ENCODE peak calls at places on chromosomes 16 and 17, in four cellular contexts. N is K562, Y is GM12878, C is HepG2. L is an unnamed sample.

GRCh38 chr16:66519974-66520373 is 29.9 kb downstream of the TK2 start:
- DNase-seq in N (no peak), Y (no peak), C (no peak), L (no peak)

GRCh38 chr17:21502301-21502700 is 126.1 kb downstream of the KCNJ12 start:
- DNase-seq in Y (no peak), N (no peak), C (no peak), L (no peak)

GRCh38 chr17:21201302-21201602 is 12.7 kb downstream of the TMEM11 start:
- DNase-seq in Y (no peak), N (no peak), C (no peak), L (no peak)

GRCh38 chr16:83458612-83459011 is 349.2 kb upstream of the HSBP1 start:
- DNase-seq in C (no peak), Y (peak; percentile 16), N (no peak), L (no peak)

GRCh38 chr17:2547176-2547575 is 35.5 kb upstream of the METTL16 start:
- DNase-seq in Y (no peak), C (peak; percentile 38), N (no peak), L (no peak)

GRCh38 chr17:37490638-37491614 is 1.2 kb downstream of the DUSP14 start:
- DNase-seq in C (peak; percentile 64), Y (no peak), N (peak; percentile 55), L (peak; percentile 41)

GRCh38 chr16:2196162-2196980 is at the start of gene CASKIN1:
- DNase-seq in N (peak; percentile 88), C (no peak), Y (no peak), L (no peak)

GRCh38 chr16:55478827-55479559 is at the start of gene MMP2:
- DNase-seq in C (no peak), N (no peak), Y (no peak), L (peak; percentile 80)

GRCh38 chr16:56364865-56365264 is 60.5 kb downstream of the AMFR start:
- DNase-seq in C (no peak), Y (no peak), N (no peak), L (no peak)

GRCh38 chr16:4032768-4033167 is 83.5 kb downstream of the ADCY9 start:
- DNase-seq in Y (no peak), N (no peak), C (no peak), L (no peak)

GRCh38 chr17:35879748-35880654 is at the start of gene CCL5:
- DNase-seq in C (no peak), Y (peak; percentile 84), N (no peak), L (no peak)

GRCh38 chr16:14097182-14097951 is 26.2 kb downstream of the MRTFB start:
- DNase-seq in N (no peak), Y (no peak), C (peak; percentile 39), L (no peak)

GRCh38 chr16:27154573-27155521 is 48.5 kb upstream of the KDM8 start:
- DNase-seq in Y (no peak), N (peak; percentile 85), C (peak; percentile 52), L (peak; percentile 86)

GRCh38 chr16:86022381-86022960 is 123.5 kb downstream of the IRF8 start:
- DNase-seq in Y (no peak), N (no peak), C (no peak), L (no peak)

GRCh38 chr17:9009737-9010136 is 11.6 kb upstream of the NTN1 start:
- DNase-seq in C (no peak), Y (no peak), N (no peak), L (no peak)

GRCh38 chr17:80430446-80431245 is 15.7 kb downstream of the ENDOV start:
- DNase-seq in Y (no peak), N (no peak), C (no peak), L (no peak)

GRCh38 chr16:87686697-87687570 is 78.9 kb downstream of the KLHDC4 start:
- DNase-seq in C (no peak), Y (no peak), N (no peak), L (no peak)

GRCh38 chr17:63545302-63545928 is 4.9 kb upstream of the DCAF7 start:
- DNase-seq in C (no peak), Y (no peak), N (no peak), L (no peak)

GRCh38 chr16:2835638-2836493 is 5.8 kb downstream of the ZG16B start:
- DNase-seq in C (peak; percentile 72), N (no peak), Y (no peak), L (no peak)

GRCh38 chr17:48961516-48962233 is 6.7 kb downstream of the GIP start:
- DNase-seq in C (peak; percentile 78), Y (no peak), N (peak; percentile 83), L (peak; percentile 45)

GRCh38 chr16:77457046-77457445 is 22.2 kb upstream of the ADAMTS18 start:
- DNase-seq in N (no peak), Y (no peak), C (no peak), L (no peak)

GRCh38 chr17:44102845-44103622 is 20.4 kb downstream of the HDAC5 start:
- DNase-seq in Y (no peak), C (no peak), N (no peak), L (no peak)

GRCh38 chr17:76262732-76263344 is 2.3 kb upstream of the UBALD2 start:
- DNase-seq in N (no peak), Y (no peak), C (no peak), L (no peak)

GRCh38 chr17:27296427-27296979 is 2.6 kb downstream of the WSB1 start:
- DNase-seq in N (no peak), C (no peak), Y (no peak), L (no peak)

GRCh38 chr17:66711936-66712335 is 123.0 kb upstream of the CACNG5 start:
- DNase-seq in Y (no peak), N (peak; percentile 32), C (peak; percentile 71), L (no peak)

GRCh38 chr17:61489719-61490490 is 37.7 kb downstream of the TBX4 start:
- DNase-seq in C (no peak), N (no peak), Y (no peak), L (no peak)

GRCh38 chr17:63102034-63102433 is 136.0 kb downstream of the TANC2 start:
- DNase-seq in Y (no peak), C (no peak), N (no peak), L (no peak)

GRCh38 chr16:4053663-4054479 is 62.4 kb downstream of the ADCY9 start:
- DNase-seq in C (no peak), N (no peak), Y (no peak), L (no peak)

GRCh38 chr17:68378202-68379149 is 78.8 kb downstream of the WIPI1 start:
- DNase-seq in Y (no peak), N (no peak), C (peak; percentile 100), L (peak; percentile 40)

GRCh38 chr16:1861730-1862129 is 10.2 kb downstream of the MEIOB start:
- DNase-seq in Y (no peak), C (no peak), N (no peak), L (no peak)

GRCh38 chr17:48791128-48792032 is 25.6 kb downstream of the TTLL6 start:
- DNase-seq in N (peak; percentile 75), C (peak; percentile 80), Y (peak; percentile 57), L (peak; percentile 85)

GRCh38 chr17:50872710-50873424 is 6.7 kb upstream of the TOB1 start:
- DNase-seq in N (no peak), Y (no peak), C (no peak), L (no peak)

DNA sequence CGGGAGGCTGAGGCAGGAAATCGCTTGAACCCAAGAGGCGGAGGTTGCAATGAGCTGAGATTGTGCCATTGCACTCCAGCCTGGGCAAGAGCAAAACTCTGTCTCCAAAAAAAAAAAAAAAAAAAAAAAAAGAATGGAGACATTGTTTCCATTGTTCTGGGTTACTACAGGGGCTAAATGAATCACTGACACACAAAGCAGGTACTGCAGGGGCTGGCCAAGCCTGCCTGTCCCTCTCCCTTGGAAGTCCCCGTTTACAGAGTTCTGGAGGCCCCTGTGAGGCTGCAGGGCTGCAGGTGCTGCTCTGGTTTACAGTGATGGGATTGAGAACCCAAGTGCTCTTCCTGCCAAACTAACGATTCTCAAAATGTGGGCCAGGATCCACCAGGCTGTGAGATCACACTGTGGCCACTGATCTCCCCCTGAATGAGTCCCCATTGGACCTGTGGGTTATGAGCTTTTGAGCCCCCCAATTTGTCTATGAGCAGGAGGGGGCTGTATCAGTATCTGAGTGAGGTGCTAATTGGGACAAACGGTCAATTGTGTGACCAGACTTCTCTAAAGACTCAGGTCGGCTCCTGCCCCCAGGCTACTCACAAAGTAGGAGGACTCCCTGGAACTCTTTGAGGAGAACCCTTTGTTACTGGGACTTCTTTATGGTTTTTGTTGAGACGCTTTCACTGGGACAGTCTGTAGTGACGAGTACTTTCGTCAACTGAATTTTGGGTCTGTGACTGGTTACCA is 39.0 kb downstream of the DNAH17 start:
- DNase-seq in Y (no peak), N (no peak), C (peak; percentile 82), L (no peak)
- TF ChIP-seq TCF7 in Y (no peak), N (no peak), C (no peak), L (no peak)

GRCh38 chr16:12184419-12184831 is 207.9 kb downstream of the SNX29 start:
- DNase-seq in C (no peak), Y (no peak), N (no peak), L (no peak)
- TF ChIP-seq TCF7 in C (no peak), Y (no peak), N (no peak), L (no peak)

DNA sequence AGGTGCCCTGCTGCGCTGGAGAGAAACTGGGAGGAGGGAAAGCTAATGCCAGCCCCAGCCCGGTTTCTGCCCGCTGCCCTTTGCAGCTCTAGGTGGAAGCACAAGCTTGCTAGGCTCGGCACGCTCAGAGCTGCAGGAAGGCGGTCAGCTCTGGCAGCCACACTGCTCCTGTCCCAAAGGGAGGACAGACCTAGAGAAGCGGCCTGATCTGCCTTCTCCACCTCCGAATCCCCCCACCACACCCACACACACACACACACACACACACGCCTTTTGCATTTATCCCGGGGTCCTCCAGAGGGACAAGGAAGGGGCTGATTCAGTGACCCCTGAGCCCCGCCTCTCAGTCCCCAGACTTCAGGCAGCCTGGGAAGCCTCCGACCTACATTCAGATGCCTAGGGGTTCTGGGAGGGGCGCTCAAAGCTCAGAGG is 418.1 kb downstream of the SOX9 start:
- DNase-seq in C (no peak), Y (no peak), N (no peak), L (peak; percentile 52)
- TF ChIP-seq TCF7 in C (no peak), Y (no peak), N (no peak), L (no peak)

GRCh38 chr16:71899171-71899570 is 3.8 kb downstream of the IST1 start:
- DNase-seq in N (no peak), Y (no peak), C (no peak), L (no peak)

GRCh38 chr16:71902656-71903365 is 7.5 kb downstream of the IST1 start:
- DNase-seq in N (no peak), C (no peak), Y (no peak), L (no peak)

GRCh38 chr16:71900336-71900735 is 5.0 kb downstream of the IST1 start:
- DNase-seq in C (no peak), N (no peak), Y (no peak), L (no peak)

GRCh38 chr16:71904239-71904638 is 8.9 kb downstream of the IST1 start:
- DNase-seq in N (no peak), C (no peak), Y (no peak), L (no peak)

DNA sequence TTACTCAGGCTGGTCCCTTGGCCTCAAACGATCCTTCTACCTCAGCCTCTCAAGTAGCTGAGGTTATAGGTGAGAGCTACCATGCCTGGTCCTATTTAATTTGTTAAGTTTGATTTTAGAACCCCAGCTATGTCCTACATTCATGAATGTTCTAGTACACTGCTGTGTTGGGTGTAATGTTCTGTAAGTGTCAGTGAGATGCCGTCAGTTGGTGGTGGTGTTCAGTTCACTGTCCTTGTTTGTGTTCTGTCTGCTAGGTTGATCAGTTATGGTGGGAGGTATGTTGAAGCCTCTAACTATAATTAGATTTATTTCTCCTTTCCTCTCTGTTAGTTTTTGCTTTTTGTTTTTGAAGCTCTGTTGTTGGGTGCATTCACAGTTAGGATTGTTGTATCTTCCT is 8.3 kb downstream of the IST1 start:
- DNase-seq in Y (no peak), N (no peak), C (no peak), L (no peak)
- TF ChIP-seq TCF7 in Y (no peak), N (no peak), C (no peak), L (no peak)

GRCh38 chr17:15380447-15380846 is 39.0 kb upstream of the TEKT3 start:
- DNase-seq in Y (no peak), C (no peak), N (no peak), L (no peak)
- TF ChIP-seq TCF7 in Y (no peak), C (no peak), N (no peak), L (no peak)